ENCODE peak calls at places on chromosomes 11 and 22, in ten cellular contexts. E, C, J, W, N, O, K, X, H and P are unnamed samples. For H3K27me3 and H3K36me3, the result is how much of the 10 kb centered on the place peaks cover.

GRCh38 chr22:39607093-39607492 is 36.5 kb downstream of the CACNA1I start:
- DNase-seq in E (no peak), C (no peak), J (no peak), W (no peak), N (no peak), O (no peak), K (no peak), X (no peak), H (no peak), P (no peak)

GRCh38 chr11:8329961-8330361 is 66.3 kb upstream of the LMO1 start:
- DNase-seq in E (no peak), C (no peak), J (no peak), W (no peak), N (no peak), O (no peak), K (no peak), X (no peak), H (no peak), P (no peak)

GRCh38 chr22:36433318-36434231 is 45.8 kb upstream of the MYH9 start:
- DNase-seq in E (no peak), C (no peak), J (no peak), W (peak), N (no peak), O (peak), K (peak), X (peak), H (no peak), P (no peak)

GRCh38 chr22:19877626-19878339 is 23.1 kb upstream of the GNB1L start:
- DNase-seq in E (peak), C (no peak), J (no peak), W (peak), N (peak), O (peak), K (peak), X (no peak), H (no peak), P (no peak)

GRCh38 chr11:68750197-68750987 is 928 bp downstream of the TESMIN start:
- DNase-seq in E (no peak), C (no peak), J (no peak), W (no peak), N (no peak), O (peak), K (peak), X (no peak), H (no peak), P (no peak)

GRCh38 chr11:76190376-76190775 is 15.9 kb downstream of the WNT11 start:
- DNase-seq in E (peak), C (no peak), J (no peak), W (no peak), N (peak), O (no peak), K (no peak), X (no peak), H (no peak), P (peak)

GRCh38 chr11:109320595-109320994 is 101.4 kb upstream of the C11orf87 start:
- DNase-seq in E (no peak), C (no peak), J (peak), W (no peak), N (no peak), O (no peak), K (no peak), X (no peak), H (no peak), P (no peak)

GRCh38 chr11:1081601-1082311 is 7.1 kb downstream of the MUC2 start:
- DNase-seq in E (peak), C (no peak), J (no peak), W (peak), N (no peak), O (no peak), K (peak), X (no peak), H (no peak), P (no peak)

GRCh38 chr11:61787928-61788491 is 4.4 kb downstream of the TMEM258 start:
- DNase-seq in E (no peak), C (no peak), J (no peak), W (no peak), N (peak), O (peak), K (no peak), X (peak), H (no peak), P (no peak)

GRCh38 chr11:65625628-65626342 is 10.2 kb downstream of the PCNX3 start:
- DNase-seq in E (no peak), C (peak), J (peak), W (peak), N (peak), O (no peak), K (peak), X (peak), H (no peak), P (no peak)

GRCh38 chr11:7552666-7553065 is 38.9 kb downstream of the PPFIBP2 start:
- DNase-seq in E (no peak), C (no peak), J (no peak), W (no peak), N (no peak), O (no peak), K (no peak), X (no peak), H (no peak), P (no peak)

GRCh38 chr11:26805001-26805400 is 83.1 kb upstream of the SLC5A12 start:
- DNase-seq in E (no peak), C (no peak), J (no peak), W (no peak), N (peak), O (no peak), K (no peak), X (no peak), H (no peak), P (no peak)

GRCh38 chr11:103499710-103500340 is 390.6 kb downstream of the DYNC2H1 start:
- DNase-seq in E (no peak), C (no peak), J (peak), W (no peak), N (no peak), O (no peak), K (no peak), X (no peak), H (no peak), P (no peak)

GRCh38 chr22:49951986-49952896 is 8.3 kb upstream of the PIM3 start:
- DNase-seq in E (peak), C (no peak), J (peak), W (no peak), N (peak), O (no peak), K (no peak), X (no peak), H (no peak), P (no peak)

GRCh38 chr22:26990503-26991189 is 333.3 kb downstream of the MIAT start:
- DNase-seq in E (no peak), C (no peak), J (no peak), W (no peak), N (no peak), O (no peak), K (no peak), X (no peak), H (no peak), P (no peak)

GRCh38 chr22:32623943-32624342 is 149.3 kb downstream of the FBXO7 start:
- DNase-seq in E (peak), C (peak), J (no peak), W (no peak), N (peak), O (peak), K (no peak), X (peak), H (peak), P (peak)

GRCh38 chr11:18495268-18495667 is 31.5 kb downstream of the TSG101 start:
- DNase-seq in E (no peak), C (no peak), J (no peak), W (no peak), N (no peak), O (no peak), K (no peak), X (no peak), H (no peak), P (no peak)

GRCh38 chr22:30876925-30877553 is 91.5 kb downstream of the MORC2 start:
- DNase-seq in E (peak), C (peak), J (no peak), W (no peak), N (peak), O (no peak), K (peak), X (no peak), H (no peak), P (no peak)

GRCh38 chr22:36457688-36458450 is 23.6 kb downstream of the TXN2 start:
- DNase-seq in E (peak), C (peak), J (no peak), W (no peak), N (peak), O (no peak), K (no peak), X (no peak), H (no peak), P (no peak)

GRCh38 chr11:74634537-74634936 is 42.2 kb downstream of the POLD3 start:
- DNase-seq in E (no peak), C (no peak), J (peak), W (no peak), N (peak), O (no peak), K (no peak), X (peak), H (no peak), P (no peak)

GRCh38 chr11:74773481-74773880 is 24.8 kb downstream of the RNF169 start:
- DNase-seq in E (no peak), C (no peak), J (no peak), W (no peak), N (no peak), O (no peak), K (no peak), X (no peak), H (no peak), P (no peak)

GRCh38 chr11:17719940-17720795 is 797 bp downstream of the MYOD1 start:
- DNase-seq in E (no peak), C (no peak), J (no peak), W (no peak), N (no peak), O (no peak), K (no peak), X (no peak), H (no peak), P (no peak)

GRCh38 chr11:71153005-71153395 is 99.4 kb downstream of the SHANK2 start:
- DNase-seq in E (no peak), C (no peak), J (peak), W (peak), N (peak), O (peak), K (no peak), X (peak), H (no peak), P (no peak)

GRCh38 chr22:22061085-22062077 is 78.8 kb upstream of the TOP3B start:
- DNase-seq in E (peak), C (peak), J (no peak), W (no peak), N (peak), O (no peak), K (no peak), X (no peak), H (no peak), P (peak)

GRCh38 chr11:126607776-126608625 is 252.5 kb downstream of the ST3GAL4 start:
- DNase-seq in E (no peak), C (no peak), J (no peak), W (no peak), N (no peak), O (no peak), K (no peak), X (no peak), H (no peak), P (no peak)

GRCh38 chr22:44515779-44516178 is 17.7 kb upstream of the RTL6 start:
- DNase-seq in E (no peak), C (no peak), J (no peak), W (no peak), N (no peak), O (no peak), K (no peak), X (no peak), H (no peak), P (no peak)

GRCh38 chr11:11349870-11350325 is 3.2 kb downstream of the CSNK2A3 start:
- DNase-seq in E (peak), C (peak), J (no peak), W (no peak), N (peak), O (no peak), K (no peak), X (peak), H (no peak), P (peak)

GRCh38 chr11:43935131-43935979 is 7.1 kb upstream of the C11orf96 start:
- DNase-seq in E (no peak), C (no peak), J (no peak), W (no peak), N (no peak), O (no peak), K (no peak), X (no peak), H (no peak), P (no peak)

GRCh38 chr11:72825661-72826060 is 11.4 kb downstream of the ATG16L2 start:
- DNase-seq in E (no peak), C (no peak), J (no peak), W (no peak), N (no peak), O (no peak), K (no peak), X (no peak), H (no peak), P (no peak)

GRCh38 chr11:69982675-69983570 is 95.2 kb upstream of the ANO1 start:
- DNase-seq in E (no peak), C (no peak), J (no peak), W (no peak), N (no peak), O (no peak), K (no peak), X (no peak), H (no peak), P (no peak)

GRCh38 chr11:126186708-126187481 is 24.6 kb downstream of the RPUSD4 start:
- DNase-seq in E (no peak), C (no peak), J (no peak), W (peak), N (no peak), O (no peak), K (no peak), X (no peak), H (no peak), P (no peak)

GRCh38 chr11:8066036-8066910 is 14.7 kb upstream of the TUB start:
- DNase-seq in E (no peak), C (peak), J (no peak), W (no peak), N (no peak), O (no peak), K (no peak), X (peak), H (no peak), P (no peak)

GRCh38 chr11:112343368-112344039 is 82.8 kb upstream of the PLET1 start:
- DNase-seq in E (no peak), C (no peak), J (no peak), W (no peak), N (peak), O (no peak), K (no peak), X (no peak), H (no peak), P (no peak)

GRCh38 chr11:60208951-60209350 is 26.1 kb upstream of the MS4A6A start:
- DNase-seq in E (no peak), C (no peak), J (no peak), W (no peak), N (no peak), O (no peak), K (no peak), X (no peak), H (no peak), P (no peak)

GRCh38 chr11:33500865-33501479 is 199.7 kb downstream of the C11orf91 start:
- DNase-seq in E (no peak), C (peak), J (no peak), W (no peak), N (peak), O (no peak), K (no peak), X (no peak), H (no peak), P (no peak)

GRCh38 chr22:37794376-37794775 is 13.4 kb upstream of the GCAT start:
- DNase-seq in E (no peak), C (no peak), J (no peak), W (no peak), N (no peak), O (no peak), K (no peak), X (no peak), H (no peak), P (no peak)
- H3K27me3 ChIP-seq in E (under half), C (under half), J (under half), W (under half), N (under half), O (under half), K (under half), X (under half), H (under half), P (under half)

DNA sequence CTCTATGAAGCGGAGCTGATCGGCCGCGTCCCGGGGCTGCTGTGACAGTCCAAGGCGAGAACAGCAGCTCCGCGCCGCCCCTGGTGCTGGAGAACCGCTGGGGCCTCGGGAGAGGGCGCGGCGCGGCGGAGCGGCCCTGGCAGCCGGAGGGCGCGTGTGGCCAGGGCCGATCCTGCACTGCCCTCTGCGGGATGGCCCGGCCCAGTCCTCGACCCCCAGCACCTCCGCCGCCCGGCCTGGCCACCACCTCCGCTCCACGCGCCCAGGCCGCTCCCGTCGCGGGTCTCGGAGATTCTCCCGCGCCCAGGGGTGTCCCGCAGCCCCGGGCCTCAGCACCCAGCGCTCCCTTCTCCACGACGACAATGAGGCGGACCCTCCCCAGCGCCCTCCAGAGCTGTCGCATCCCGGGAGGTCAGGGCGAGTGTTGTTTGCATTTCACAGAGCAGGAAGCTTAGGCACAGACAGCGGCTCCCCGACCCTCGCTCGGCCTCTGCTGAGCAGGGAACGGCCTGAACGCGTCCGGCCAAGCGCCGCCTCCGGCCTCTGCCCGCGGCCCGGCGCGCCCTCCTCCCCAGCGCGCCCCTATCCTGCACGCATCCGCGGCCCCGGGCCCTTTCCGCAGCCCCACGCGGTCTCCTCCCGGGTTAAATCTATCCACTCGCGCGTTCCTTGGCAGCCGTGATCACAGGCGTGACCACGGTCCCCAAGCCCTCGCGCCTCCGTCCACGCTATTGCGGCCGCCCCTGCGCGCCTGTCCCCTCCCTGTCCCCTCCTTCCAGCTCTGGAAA is 109.7 kb downstream of the WNT7B start:
- DNase-seq in E (no peak), C (no peak), J (no peak), W (peak), N (peak), O (no peak), K (peak), X (peak), H (no peak), P (no peak)
- TF ChIP-seq CTCF in E (peak), C (no peak), J (no peak), W (peak), N (peak), O (no peak), K (peak), X (no peak), H (peak), P (no peak)

GRCh38 chr11:77212314-77213007 is 84.4 kb downstream of the MYO7A start:
- DNase-seq in E (no peak), C (no peak), J (no peak), W (no peak), N (no peak), O (no peak), K (no peak), X (no peak), H (no peak), P (no peak)

GRCh38 chr11:77213029-77213579 is 85.1 kb downstream of the MYO7A start:
- DNase-seq in E (no peak), C (no peak), J (no peak), W (peak), N (no peak), O (no peak), K (no peak), X (no peak), H (no peak), P (no peak)

GRCh38 chr11:77215106-77215505 is 86.4 kb downstream of the GDPD4 start:
- DNase-seq in E (no peak), C (no peak), J (no peak), W (no peak), N (no peak), O (no peak), K (no peak), X (no peak), H (no peak), P (no peak)

GRCh38 chr11:77214557-77214956 is 86.5 kb downstream of the MYO7A start:
- DNase-seq in E (no peak), C (no peak), J (no peak), W (peak), N (no peak), O (no peak), K (no peak), X (no peak), H (no peak), P (no peak)

GRCh38 chr11:77213589-77214428 is 85.8 kb downstream of the MYO7A start:
- DNase-seq in E (no peak), C (no peak), J (no peak), W (peak), N (no peak), O (no peak), K (no peak), X (no peak), H (no peak), P (no peak)
- H3K36me3 ChIP-seq in E (under half), C (under half), J (under half), W (under half), N (under half), O (under half), K (under half), X (under half), H (under half), P (under half)

GRCh38 chr11:31801298-31801702 is 9.8 kb downstream of the PAX6 start:
- DNase-seq in E (no peak), C (no peak), J (no peak), W (no peak), N (no peak), O (no peak), K (no peak), X (no peak), H (no peak), P (no peak)

GRCh38 chr11:31802000-31802551 is 9.0 kb downstream of the PAX6 start:
- DNase-seq in E (no peak), C (no peak), J (no peak), W (no peak), N (no peak), O (no peak), K (no peak), X (no peak), H (no peak), P (no peak)

GRCh38 chr11:31803813-31804438 is 7.2 kb downstream of the PAX6 start:
- DNase-seq in E (no peak), C (no peak), J (no peak), W (no peak), N (no peak), O (no peak), K (no peak), X (no peak), H (no peak), P (no peak)

GRCh38 chr11:31802990-31803812 is 7.9 kb downstream of the PAX6 start:
- DNase-seq in E (no peak), C (no peak), J (no peak), W (no peak), N (no peak), O (no peak), K (no peak), X (no peak), H (no peak), P (no peak)

DNA sequence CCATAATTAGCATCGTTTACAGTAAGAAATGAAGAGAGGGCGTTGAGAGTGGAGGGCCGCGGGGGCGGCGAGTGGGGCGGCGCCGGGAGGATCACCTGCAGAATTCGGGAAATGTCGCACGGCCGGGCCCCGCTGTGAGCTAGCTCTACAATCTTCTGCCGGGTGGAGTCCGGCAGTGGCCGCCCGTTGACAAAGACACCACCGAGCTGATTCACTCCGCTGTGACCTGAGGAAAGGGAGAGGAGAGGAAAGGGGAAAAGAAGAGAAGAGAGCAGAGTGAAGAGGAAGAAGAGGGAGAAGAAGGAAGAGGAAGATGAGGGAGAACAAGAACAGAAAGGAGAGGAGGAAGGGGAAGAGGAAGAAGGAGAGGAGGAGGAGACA is 8.5 kb downstream of the PAX6 start:
- DNase-seq in E (no peak), C (no peak), J (no peak), W (no peak), N (no peak), O (no peak), K (no peak), X (no peak), H (no peak), P (no peak)
- H3K27me3 ChIP-seq in E (under half), C (half or more), J (under half), W (half or more), N (half or more), O (under half), K (half or more), X (half or more), H (half or more), P (half or more)